ENCODE peak calls at places on chromosomes 5 and 9, in ten cellular contexts. M, E, D, A, C, S, G, W, T and R are unnamed samples.

GRCh38 chr5:31783762-31784161 is 144.8 kb downstream of the PDZD2 start:
- DNase-seq in S (no peak), D (no peak), A (no peak), C (no peak), W (no peak), E (no peak), M (no peak), T (no peak), G (no peak), R (no peak)

GRCh38 chr5:139698461-139699146 is 50.5 kb downstream of the CXXC5 start:
- DNase-seq in E (peak; percentile 83), S (peak; percentile 74), M (no peak), C (peak; percentile 76), W (peak; percentile 77), A (no peak), G (no peak), D (no peak), T (no peak), R (peak; percentile 85)

GRCh38 chr9:133778336-133778995 is 40.3 kb upstream of the SARDH start:
- DNase-seq in S (no peak), A (no peak), D (no peak), T (no peak), M (no peak), C (no peak), G (no peak), E (peak; percentile 5), W (no peak), R (no peak)

GRCh38 chr9:7507539-7508251 is 291.9 kb downstream of the DMAC1 start:
- DNase-seq in D (no peak), E (no peak), C (no peak), A (no peak), W (no peak), S (no peak), M (no peak), G (no peak), T (no peak), R (no peak)

GRCh38 chr9:121870271-121870670 is 218.8 kb downstream of the DAB2IP start:
- DNase-seq in T (no peak), G (no peak), E (no peak), S (no peak), D (no peak), C (no peak), A (no peak), M (no peak), W (no peak), R (no peak)

GRCh38 chr5:1319436-1320343 is 24.8 kb upstream of the TERT start:
- DNase-seq in C (no peak), G (no peak), E (no peak), S (no peak), D (no peak), W (no peak), M (no peak), T (no peak), A (no peak), R (no peak)

GRCh38 chr5:159021360-159022177 is 78.1 kb downstream of the EBF1 start:
- DNase-seq in T (no peak), G (no peak), M (no peak), D (no peak), S (peak; percentile 49), A (no peak), W (no peak), C (peak; percentile 85), E (no peak), R (peak; percentile 87)

GRCh38 chr5:141914154-141914743 is 9.4 kb upstream of the DELE1 start:
- DNase-seq in E (peak; percentile 41), A (no peak), D (no peak), S (no peak), T (no peak), M (no peak), G (no peak), W (peak; percentile 40), C (no peak), R (no peak)

GRCh38 chr9:113594484-113595299 is 131.2 kb downstream of the RGS3 start:
- DNase-seq in G (no peak), C (no peak), D (no peak), T (no peak), E (no peak), A (no peak), S (no peak), W (no peak), M (no peak), R (peak; percentile 62)

GRCh38 chr5:141182248-141182647 is at the start of gene PCDHB16:
- DNase-seq in C (peak; percentile 24), E (peak; percentile 29), T (no peak), S (peak; percentile 32), M (no peak), D (no peak), W (peak; percentile 47), G (no peak), A (peak; percentile 17), R (no peak)

GRCh38 chr5:146345240-146345577 is 6.6 kb downstream of the POU4F3 start:
- DNase-seq in G (no peak), T (no peak), D (no peak), S (no peak), C (no peak), A (no peak), W (no peak), E (no peak), M (no peak), R (no peak)

GRCh38 chr5:143403607-143404415 is at the start of gene NR3C1:
- DNase-seq in D (peak; percentile 64), M (peak; percentile 82), S (peak; percentile 86), C (peak; percentile 88), T (no peak), A (peak; percentile 88), G (peak; percentile 82), E (peak; percentile 89), W (peak; percentile 79), R (peak; percentile 91)

GRCh38 chr5:56357426-56357825 is 124.3 kb upstream of the ANKRD55 start:
- DNase-seq in W (no peak), T (no peak), S (no peak), M (no peak), C (no peak), D (no peak), E (no peak), G (no peak), A (no peak), R (no peak)

GRCh38 chr5:149641000-149641576 is 59.8 kb downstream of the ARHGEF37 start:
- DNase-seq in M (no peak), G (no peak), S (peak; percentile 43), D (no peak), C (peak; percentile 32), W (peak; percentile 91), T (no peak), A (no peak), E (peak; percentile 37), R (peak; percentile 74)

GRCh38 chr5:41234475-41234874 is 21.1 kb upstream of the C6 start:
- DNase-seq in C (no peak), M (no peak), T (no peak), E (no peak), A (no peak), W (no peak), D (no peak), G (no peak), S (no peak), R (no peak)

GRCh38 chr9:89421595-89421994 is 76.3 kb downstream of the SEMA4D start:
- DNase-seq in W (no peak), M (no peak), C (no peak), A (no peak), T (no peak), D (no peak), G (no peak), S (peak; percentile 77), E (no peak), R (no peak)

GRCh38 chr9:131274674-131275331 is 1.5 kb downstream of the FAM78A start:
- DNase-seq in C (no peak), A (no peak), S (no peak), T (no peak), G (no peak), D (no peak), M (no peak), W (no peak), E (peak; percentile 61), R (no peak)

GRCh38 chr5:5025774-5026406 is 114.2 kb upstream of the ADAMTS16 start:
- DNase-seq in W (no peak), A (peak; percentile 62), C (peak; percentile 8), G (no peak), D (no peak), M (no peak), S (no peak), T (no peak), E (no peak), R (no peak)

GRCh38 chr9:36503172-36504153 is 69.2 kb upstream of the MELK start:
- DNase-seq in S (peak; percentile 12), C (no peak), G (no peak), A (no peak), D (no peak), M (no peak), E (no peak), W (no peak), T (no peak), R (no peak)

GRCh38 chr5:134125195-134126015 is 10.9 kb downstream of the TCF7 start:
- DNase-seq in S (peak; percentile 96), T (no peak), M (no peak), E (peak; percentile 64), W (peak; percentile 84), C (peak; percentile 97), A (no peak), G (no peak), D (peak; percentile 68), R (peak; percentile 96)

GRCh38 chr5:177447611-177448243 is 1.1 kb downstream of the PRR7 start:
- DNase-seq in E (peak; percentile 72), C (peak; percentile 74), T (peak; percentile 75), W (peak; percentile 72), A (peak; percentile 95), M (no peak), S (peak; percentile 51), G (no peak), D (no peak), R (peak; percentile 93)

GRCh38 chr9:111805841-111806241 is 11.1 kb upstream of the SHOC1 start:
- DNase-seq in E (no peak), C (peak; percentile 76), D (no peak), T (peak; percentile 39), M (no peak), W (peak; percentile 33), A (peak; percentile 80), G (no peak), S (peak; percentile 75), R (peak; percentile 37)

GRCh38 chr5:58595952-58596351 is 13.1 kb downstream of the RAB3C start:
- DNase-seq in G (no peak), T (no peak), A (no peak), D (no peak), M (no peak), S (no peak), E (no peak), W (no peak), C (no peak), R (no peak)